ENCODE peak calls at places on chromosomes 12 and 14, in five cellular contexts. K, W, O, F and Z are unnamed samples.

GRCh38 chr12:2523881-2524561 is 270.7 kb upstream of the FKBP4 start:
- DNase-seq in W (no peak), K (no peak), F (no peak), O (no peak), Z (no peak)

GRCh38 chr14:90368946-90369721 is 27.7 kb upstream of the CALM1 start:
- DNase-seq in F (no peak), W (no peak), K (no peak), O (peak), Z (no peak)

GRCh38 chr12:119334459-119335170 is at the start of gene CCDC60:
- DNase-seq in F (no peak), K (peak), W (peak), O (no peak), Z (peak)

GRCh38 chr12:58026892-58027891 is 85.8 kb downstream of the ATP23 start:
- DNase-seq in F (no peak), O (no peak), W (no peak), K (no peak), Z (no peak)

GRCh38 chr14:94320243-94320642 is 2.9 kb downstream of the SERPINA6 start:
- DNase-seq in O (no peak), F (no peak), K (no peak), W (no peak), Z (no peak)

GRCh38 chr14:24171422-24172260 is at the start of gene REC8:
- DNase-seq in O (peak), F (no peak), W (peak), K (peak), Z (peak)

GRCh38 chr14:39015360-39015961 is 87.6 kb downstream of the SEC23A start:
- DNase-seq in O (peak), F (peak), K (no peak), W (no peak), Z (no peak)

GRCh38 chr12:123085730-123086487 is 65.0 kb downstream of the PITPNM2 start:
- DNase-seq in O (peak), K (no peak), W (no peak), F (peak), Z (no peak)

GRCh38 chr12:122840580-122841513 is 5.6 kb downstream of the HIP1R start:
- DNase-seq in O (no peak), K (peak), F (peak), W (no peak), Z (no peak)

GRCh38 chr14:71465316-71465715 is 466.9 kb upstream of the RGS6 start:
- DNase-seq in O (no peak), W (no peak), F (no peak), K (no peak), Z (no peak)

GRCh38 chr12:124938606-124939427 is 24.4 kb upstream of the UBC start:
- DNase-seq in K (peak), W (no peak), F (peak), O (peak), Z (no peak)

DNA sequence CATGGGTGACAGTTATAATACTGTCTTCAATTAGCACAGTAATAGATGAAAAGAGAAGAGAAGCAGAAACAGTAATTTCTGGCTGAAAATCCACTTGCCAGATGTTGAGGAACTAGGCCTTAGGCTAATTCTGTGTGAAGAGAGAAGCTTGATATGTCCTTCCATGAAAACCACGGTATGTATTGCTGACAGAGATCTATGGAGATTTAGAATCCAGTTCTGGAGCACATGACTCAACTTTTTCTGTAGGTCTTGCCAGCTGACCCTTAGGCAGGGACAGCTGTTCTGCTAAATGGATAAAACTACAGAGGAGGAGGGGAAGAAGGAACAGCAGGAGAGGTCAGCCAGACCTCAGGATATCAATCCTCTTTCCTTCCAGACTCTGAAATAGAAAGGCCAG is 211.5 kb downstream of the PRKD1 start:
- DNase-seq in W (no peak), O (peak), F (no peak), K (no peak), Z (no peak)
- H2BK12ac ChIP-seq in W (no peak), O (no peak), F (no peak), K (no peak), Z (no peak)

GRCh38 chr12:96445743-96446655 is 43.4 kb upstream of the CFAP54 start:
- DNase-seq in O (peak), F (peak), K (no peak), W (no peak), Z (no peak)
- H4K8ac ChIP-seq in O (peak), F (no peak), K (no peak), W (no peak), Z (no peak)

DNA sequence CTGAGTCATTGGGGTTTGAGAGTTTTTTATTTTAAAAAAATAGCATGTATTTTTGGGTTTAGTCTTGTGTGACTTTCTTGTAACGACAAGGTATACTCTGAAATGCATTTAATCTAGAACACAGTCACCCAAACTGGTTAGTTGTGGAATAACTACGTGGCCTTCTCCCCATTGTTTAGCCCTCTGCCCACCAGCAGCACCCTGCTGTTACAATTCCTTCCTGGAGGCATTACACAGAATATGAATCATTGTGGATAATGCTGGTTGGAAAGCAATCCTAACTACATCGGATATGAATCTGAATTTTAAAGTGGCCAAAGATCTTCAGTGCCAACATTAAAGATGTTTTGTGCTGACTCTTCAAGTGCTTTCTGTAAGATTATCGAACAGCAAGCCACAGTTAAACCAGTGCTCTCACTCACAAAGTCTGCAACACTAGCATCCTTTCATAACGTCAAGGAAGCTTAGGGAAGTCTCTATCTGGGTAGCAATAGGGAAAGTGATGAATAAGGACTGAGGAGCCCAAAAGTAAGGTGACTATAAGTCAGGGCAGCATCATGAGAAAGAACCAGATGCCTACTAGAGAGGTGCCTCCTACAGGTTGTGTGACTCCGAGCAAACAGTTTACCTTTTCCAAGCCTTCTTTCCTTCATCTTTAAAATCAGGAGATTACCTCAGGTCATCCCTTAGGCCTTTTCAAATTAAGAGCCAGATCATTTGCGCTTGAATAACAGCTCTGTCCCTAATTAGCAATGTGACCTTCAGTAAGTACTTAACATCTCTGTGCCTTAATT is 40.4 kb downstream of the RTN1 start:
- DNase-seq in O (no peak), K (no peak), W (no peak), F (peak), Z (no peak)
- H2BK12ac ChIP-seq in O (no peak), K (no peak), W (no peak), F (no peak), Z (no peak)

GRCh38 chr12:116384175-116384574 is 106.7 kb upstream of the MED13L start:
- DNase-seq in O (no peak), K (no peak), F (no peak), W (no peak), Z (no peak)

GRCh38 chr12:116381744-116382455 is 104.4 kb upstream of the MED13L start:
- DNase-seq in W (peak), F (peak), O (peak), K (peak), Z (peak)

GRCh38 chr12:116382456-116382902 is 105.0 kb upstream of the MED13L start:
- DNase-seq in K (no peak), W (no peak), O (no peak), F (no peak), Z (no peak)

GRCh38 chr12:116380066-116380465 is 102.6 kb upstream of the MED13L start:
- DNase-seq in W (no peak), O (no peak), F (peak), K (no peak), Z (no peak)

DNA sequence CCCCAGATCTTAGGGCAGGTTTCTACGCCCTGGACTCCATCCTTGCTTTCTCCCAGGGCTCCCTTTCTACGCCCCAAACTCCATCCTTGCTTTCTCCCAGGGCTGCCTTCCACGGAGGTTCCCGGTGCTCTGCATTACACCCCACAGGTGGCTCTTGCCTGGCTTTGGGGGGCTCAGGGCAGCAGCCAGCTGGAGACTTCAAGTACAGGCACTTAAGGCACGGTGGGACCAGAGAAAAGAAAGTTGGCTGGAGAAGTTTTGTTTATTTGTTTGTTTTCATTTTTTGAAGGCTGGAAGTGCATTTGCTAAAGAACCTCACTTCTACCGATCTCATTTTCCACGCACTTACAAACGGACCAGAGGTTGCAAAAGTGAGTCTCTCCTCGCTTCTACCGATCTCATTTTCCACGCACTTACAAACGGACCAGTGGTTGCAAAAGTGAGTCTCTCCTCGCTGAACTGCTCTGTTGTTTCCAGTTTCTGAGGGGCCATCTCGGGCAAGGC is 103.8 kb upstream of the MED13L start:
- DNase-seq in O (no peak), W (no peak), K (no peak), F (no peak), Z (no peak)
- H4K8ac ChIP-seq in O (peak), W (peak), K (no peak), F (peak), Z (no peak)

DNA sequence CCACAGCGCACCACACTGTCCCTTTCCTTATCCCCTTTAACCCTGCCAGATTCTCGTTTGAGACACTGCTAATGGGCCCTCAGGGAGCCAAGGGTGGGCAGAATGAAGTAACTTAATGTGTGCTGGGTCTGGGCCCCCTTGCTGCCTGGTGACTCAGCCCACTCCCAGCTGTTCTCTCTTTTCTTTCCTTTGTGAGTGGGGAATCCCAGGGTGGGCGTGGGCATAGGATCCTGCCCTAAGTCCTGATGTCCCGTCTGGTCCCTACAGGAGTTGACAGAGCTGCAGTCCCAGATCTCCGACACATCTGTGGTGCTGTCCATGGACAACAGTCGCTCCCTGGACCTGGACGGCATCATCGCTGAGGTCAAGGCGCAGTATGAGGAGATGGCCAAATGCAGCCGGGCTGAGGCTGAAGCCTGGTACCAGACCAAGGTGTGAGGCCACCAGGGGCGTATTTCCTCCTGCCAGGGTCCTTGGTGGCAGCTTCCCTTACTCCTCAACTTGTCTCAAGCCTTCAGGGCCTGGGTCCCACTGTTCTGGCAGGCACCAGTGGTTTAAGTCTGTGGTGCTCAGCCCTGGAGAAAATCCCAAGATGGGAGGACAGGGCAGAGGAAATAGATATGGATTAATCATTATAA is 8.3 kb downstream of the KRT7 start:
- DNase-seq in W (no peak), F (peak), O (peak), K (no peak), Z (no peak)
- H2BK12ac ChIP-seq in W (no peak), F (no peak), O (no peak), K (no peak), Z (no peak)

GRCh38 chr14:102279688-102280348 is 25.1 kb downstream of the MOK start:
- DNase-seq in F (peak), O (peak), W (no peak), K (no peak), Z (no peak)

GRCh38 chr14:102278631-102278935 is 26.4 kb downstream of the MOK start:
- DNase-seq in F (no peak), O (no peak), K (no peak), W (no peak), Z (no peak)

GRCh38 chr14:102279282-102279681 is 25.7 kb downstream of the MOK start:
- DNase-seq in K (no peak), O (no peak), F (no peak), W (no peak), Z (no peak)

GRCh38 chr14:102277874-102278630 is 26.9 kb downstream of the MOK start:
- DNase-seq in K (no peak), W (no peak), O (no peak), F (no peak), Z (no peak)

DNA sequence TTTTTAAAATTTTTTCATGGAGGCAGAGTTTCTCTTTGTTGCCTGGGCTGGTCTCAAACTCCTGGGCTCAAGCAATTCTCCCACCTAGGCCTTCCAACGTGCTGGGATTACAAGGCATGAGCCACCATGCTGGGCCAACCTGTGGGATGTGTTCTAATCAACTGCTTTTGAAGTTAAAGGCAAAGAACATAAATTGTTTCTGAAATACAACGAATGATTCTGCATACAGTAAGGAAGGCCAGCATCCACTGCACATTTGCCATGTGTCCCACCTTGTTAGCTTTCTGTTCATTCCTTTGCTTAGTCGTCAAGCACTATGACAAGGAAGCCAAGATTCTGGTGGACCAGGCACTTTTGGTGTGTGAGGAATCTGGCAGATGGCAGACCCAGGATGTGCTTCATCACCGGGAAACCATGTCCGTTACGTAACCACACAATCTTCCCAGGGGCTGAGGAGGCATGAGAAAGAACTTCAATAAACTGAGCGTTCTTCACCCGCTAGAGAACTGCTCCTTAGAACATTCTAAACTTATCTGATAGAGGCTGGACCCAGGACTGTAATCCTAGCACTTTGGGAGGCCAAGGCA is 24.5 kb downstream of the MOK start:
- DNase-seq in O (peak), W (no peak), K (no peak), F (peak), Z (no peak)
- H4K8ac ChIP-seq in O (no peak), W (no peak), K (no peak), F (no peak), Z (no peak)

DNA sequence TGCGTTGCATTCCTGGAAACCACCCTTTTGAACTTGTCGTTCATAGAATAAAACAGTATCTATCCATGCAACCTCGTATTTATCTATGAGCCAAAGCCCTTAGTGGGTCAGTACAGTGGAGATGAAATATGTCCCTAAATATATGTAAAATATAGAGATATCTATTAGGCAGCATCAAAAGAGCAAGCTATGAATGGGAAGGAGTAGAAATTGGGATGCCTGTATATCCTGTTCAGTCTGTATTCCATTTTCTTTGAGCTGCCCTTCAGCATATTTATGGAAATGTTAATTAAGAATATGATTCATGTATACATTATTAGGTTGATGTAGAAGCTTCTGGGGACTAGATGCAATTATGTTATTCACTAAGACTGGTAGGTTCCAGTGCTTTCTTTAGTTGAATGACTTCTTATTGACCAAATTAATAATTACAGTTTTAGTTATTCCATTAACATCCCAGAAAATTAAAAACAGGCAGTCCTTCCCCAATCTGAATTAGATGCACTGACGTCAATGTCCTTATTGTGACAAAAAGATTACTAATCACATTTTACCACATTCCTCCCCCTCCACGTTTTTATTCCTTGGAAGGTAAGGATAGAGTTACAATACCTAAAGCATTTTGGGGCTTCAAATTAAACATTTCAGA is 11.9 kb upstream of the FRMD6 start:
- DNase-seq in F (no peak), O (no peak), K (no peak), W (no peak), Z (no peak)
- H2BK12ac ChIP-seq in F (no peak), O (no peak), K (no peak), W (no peak), Z (no peak)